ENCODE peak calls at places on chromosomes 6 and 20, in eight cellular contexts. K, D, U, L, N, J, Q and T are unnamed samples.

GRCh38 chr6:114718716-114719270 is 376.0 kb upstream of the HS3ST5 start:
- DNase-seq in N (no peak), U (no peak), L (no peak), Q (no peak), D (no peak), K (no peak), J (no peak), T (no peak)

GRCh38 chr6:48289841-48290240 is 178.8 kb upstream of the PTCHD4 start:
- DNase-seq in U (no peak), J (no peak), Q (no peak), D (no peak), N (no peak), K (no peak), L (no peak), T (no peak)

GRCh38 chr6:137019476-137020272 is 25.1 kb downstream of the IL20RA start:
- DNase-seq in J (no peak), D (no peak), U (no peak), N (no peak), K (no peak), L (no peak), Q (no peak), T (no peak)

GRCh38 chr6:105591053-105591452 is 188.2 kb upstream of the PREP start:
- DNase-seq in K (no peak), D (no peak), Q (no peak), L (no peak), N (no peak), U (no peak), J (peak), T (no peak)

GRCh38 chr20:14288341-14289330 is 48.8 kb downstream of the FLRT3 start:
- DNase-seq in J (peak), N (no peak), Q (no peak), D (no peak), K (no peak), U (no peak), L (no peak), T (no peak)

GRCh38 chr20:49361872-49362663 is 84.2 kb upstream of the ZNFX1 start:
- DNase-seq in L (no peak), U (no peak), Q (no peak), N (no peak), K (no peak), D (no peak), J (no peak), T (no peak)

GRCh38 chr6:142485256-142485655 is 183.4 kb downstream of the ADGRG6 start:
- DNase-seq in Q (no peak), D (no peak), K (no peak), J (no peak), L (peak), U (no peak), N (no peak), T (no peak)

GRCh38 chr20:40941023-40941655 is 87.5 kb upstream of the TOP1 start:
- DNase-seq in N (no peak), Q (no peak), D (no peak), L (no peak), J (no peak), U (no peak), K (no peak), T (no peak)

GRCh38 chr6:53504438-53505030 is 40.4 kb downstream of the GCLC start:
- DNase-seq in J (no peak), U (no peak), L (no peak), N (no peak), K (no peak), D (no peak), Q (no peak), T (no peak)

GRCh38 chr6:158999154-158999668 is 791 bp downstream of the RSPH3 start:
- DNase-seq in U (no peak), D (no peak), K (peak), N (no peak), Q (no peak), L (no peak), J (peak), T (no peak)

GRCh38 chr20:62766716-62767115 is 29.6 kb upstream of the MRGBP start:
- DNase-seq in Q (peak), D (no peak), N (no peak), U (no peak), L (no peak), K (no peak), J (peak), T (no peak)

GRCh38 chr6:56714273-56714672 is 71.6 kb upstream of the DST start:
- DNase-seq in D (peak), U (no peak), L (no peak), J (no peak), K (no peak), Q (no peak), N (no peak), T (no peak)

GRCh38 chr6:163298079-163298807 is 116.3 kb upstream of the QKI start:
- DNase-seq in Q (no peak), U (no peak), D (no peak), K (no peak), N (no peak), J (peak), L (no peak), T (no peak)

GRCh38 chr20:58891686-58892125 is 39.2 kb downstream of the GNAS start:
- DNase-seq in N (peak), K (no peak), U (peak), D (peak), J (peak), Q (peak), L (no peak), T (no peak)

GRCh38 chr6:68634503-68635411 is at the start of gene ADGRB3:
- DNase-seq in J (peak), K (peak), N (peak), U (peak), L (no peak), Q (peak), D (no peak), T (peak)

GRCh38 chr6:82554706-82555105 is 191.1 kb downstream of the TPBG start:
- DNase-seq in L (no peak), U (no peak), Q (no peak), N (no peak), J (no peak), D (peak), K (no peak), T (no peak)

GRCh38 chr6:89449182-89449581 is 16.2 kb downstream of the ANKRD6 start:
- DNase-seq in J (no peak), Q (no peak), U (no peak), N (no peak), D (no peak), L (no peak), K (no peak), T (no peak)

GRCh38 chr6:46410330-46410953 is 80.8 kb downstream of the RCAN2 start:
- DNase-seq in N (no peak), J (peak), Q (no peak), L (no peak), D (peak), U (no peak), K (no peak), T (peak)

GRCh38 chr20:52105573-52106422 is 85.8 kb downstream of the ZFP64 start:
- DNase-seq in D (peak), Q (no peak), N (peak), K (peak), U (peak), L (no peak), J (peak), T (peak)

GRCh38 chr6:119978274-119978889 is 628.8 kb upstream of the MAN1A1 start:
- DNase-seq in Q (no peak), L (no peak), J (peak), K (no peak), D (no peak), N (no peak), U (no peak), T (peak)

GRCh38 chr6:90859612-90860011 is 272.7 kb upstream of the MAP3K7 start:
- DNase-seq in Q (no peak), L (no peak), J (no peak), U (no peak), N (no peak), K (no peak), D (no peak), T (no peak)

GRCh38 chr6:36962874-36963273 is 8.3 kb downstream of the PI16 start:
- DNase-seq in U (peak), Q (peak), J (peak), N (peak), K (peak), D (peak), L (no peak), T (peak)

GRCh38 chr6:47161176-47161687 is 119.1 kb upstream of the ADGRF1 start:
- DNase-seq in J (peak), U (no peak), D (peak), L (no peak), K (no peak), Q (no peak), N (no peak), T (no peak)

GRCh38 chr6:138115877-138116660 is 8.8 kb upstream of the PERP start:
- DNase-seq in K (no peak), L (peak), D (peak), Q (peak), N (no peak), U (peak), J (peak), T (peak)

GRCh38 chr6:136210450-136211165 is 39.5 kb downstream of the MTFR2 start:
- DNase-seq in K (no peak), N (no peak), Q (no peak), U (no peak), D (no peak), J (no peak), L (no peak), T (no peak)

GRCh38 chr6:29602564-29603361 is 17.8 kb downstream of the OR2H2 start:
- DNase-seq in K (no peak), L (peak), D (peak), J (peak), N (peak), U (peak), Q (no peak), T (peak)

GRCh38 chr6:87922947-87923330 is 124.7 kb upstream of the SPACA1 start:
- DNase-seq in K (no peak), U (no peak), Q (no peak), N (no peak), D (no peak), J (no peak), L (no peak), T (no peak)

GRCh38 chr6:114735118-114735730 is 392.4 kb upstream of the HS3ST5 start:
- DNase-seq in U (no peak), K (no peak), N (no peak), Q (no peak), D (no peak), J (no peak), L (no peak), T (no peak)

GRCh38 chr6:22298393-22299010 is 1.7 kb upstream of the PRL start:
- DNase-seq in N (no peak), U (no peak), D (no peak), J (no peak), L (no peak), K (no peak), Q (no peak), T (no peak)

GRCh38 chr20:48665785-48666184 is 162.0 kb downstream of the PREX1 start:
- DNase-seq in D (no peak), N (no peak), J (no peak), U (no peak), K (no peak), L (no peak), Q (no peak), T (no peak)

GRCh38 chr20:1397710-1398109 is 4.9 kb upstream of the FKBP1A start:
- DNase-seq in N (no peak), Q (no peak), L (no peak), D (no peak), U (no peak), K (peak), J (no peak), T (no peak)
- TF ChIP-seq CTCF in N (peak), Q (peak), L (peak), D (peak), U (no peak), K (no peak), J (peak), T (no peak)

GRCh38 chr6:4021133-4021861 is 57.6 kb downstream of the FAM217A start:
- DNase-seq in J (peak), L (peak), D (peak), Q (peak), K (peak), U (peak), N (peak), T (peak)
- TF ChIP-seq CTCF in J (peak), L (peak), D (peak), Q (peak), K (no peak), U (no peak), N (peak), T (no peak)

GRCh38 chr6:153476243-153476642 is 345.2 kb upstream of the RGS17 start:
- DNase-seq in J (no peak), D (no peak), L (no peak), N (no peak), K (no peak), U (no peak), Q (no peak), T (no peak)
- TF ChIP-seq CTCF in J (no peak), D (no peak), L (no peak), N (no peak), K (no peak), U (no peak), Q (no peak), T (no peak)

GRCh38 chr20:1825492-1825891 is 69.7 kb upstream of the SIRPA start:
- DNase-seq in L (no peak), U (no peak), J (peak), D (peak), K (no peak), Q (no peak), N (no peak), T (no peak)
- TF ChIP-seq CTCF in L (no peak), U (no peak), J (no peak), D (no peak), K (no peak), Q (no peak), N (no peak), T (no peak)

DNA sequence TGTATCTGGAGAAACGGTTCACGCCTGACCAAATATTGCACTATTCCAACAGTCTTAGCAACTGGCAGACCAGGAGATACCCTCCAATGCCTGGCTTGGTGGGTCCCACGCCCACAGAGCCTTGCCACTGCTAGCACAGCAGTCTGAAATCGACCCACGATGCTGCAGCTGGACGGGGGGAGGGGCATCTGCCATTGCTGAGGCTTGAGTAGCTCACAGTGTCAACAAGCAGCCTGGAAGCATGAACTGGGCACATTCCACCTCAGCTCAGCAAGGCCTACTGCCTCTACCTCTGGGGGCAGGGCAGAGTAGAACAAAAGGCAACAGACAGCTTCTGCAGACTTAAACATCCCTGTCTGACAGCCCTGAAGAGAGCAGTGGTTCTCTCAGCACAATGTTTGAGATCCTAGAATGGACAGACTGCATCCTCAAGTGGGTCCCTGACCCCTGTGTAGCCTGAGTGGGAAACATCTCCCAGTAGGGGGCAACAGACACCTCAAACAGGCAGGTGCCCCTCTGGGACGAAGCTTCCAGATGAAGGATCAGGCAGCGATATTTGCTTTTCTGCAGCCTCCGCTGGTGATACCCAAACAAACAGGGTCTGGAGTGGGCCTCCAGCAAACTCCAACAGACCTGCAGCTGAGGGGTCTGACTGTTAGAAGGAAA is 90.0 kb upstream of the ECI2 start:
- DNase-seq in Q (no peak), L (no peak), K (no peak), U (peak), D (no peak), N (peak), J (no peak), T (no peak)
- TF ChIP-seq CTCF in Q (no peak), L (no peak), K (no peak), U (peak), D (peak), N (peak), J (no peak), T (no peak)

GRCh38 chr6:134741193-134741521 is 208.7 kb downstream of the ALDH8A1 start:
- DNase-seq in K (no peak), J (no peak), D (no peak), L (no peak), N (peak), U (peak), Q (no peak), T (peak)
- TF ChIP-seq CTCF in K (no peak), J (peak), D (peak), L (no peak), N (peak), U (peak), Q (peak), T (no peak)